ENCODE peak calls at places on chromosomes 12 and 14, in nine cellular contexts. M is fibroblast of pulmonary artery, T is GM13976, R is sigmoid colon, G is ovary, N is astrocyte of the spinal cord, Z is astrocyte of the cerebellum, J is H1, X is choroid plexus epithelial cell. D is an unnamed sample.

GRCh38 chr12:2013527-2014223 is 9.4 kb upstream of the DCP1B start:
- DNase-seq in T (no peak), M (peak), N (no peak), Z (no peak), J (no peak), R (no peak), X (peak), G (peak), D (no peak)

GRCh38 chr12:46459881-46460545 is 87.4 kb upstream of the SLC38A2 start:
- DNase-seq in R (no peak), T (no peak), M (no peak), N (no peak), G (no peak), Z (no peak), J (no peak), X (no peak), D (no peak)

GRCh38 chr14:94547151-94547680 is 14.0 kb upstream of the SERPINA4 start:
- DNase-seq in G (no peak), N (no peak), Z (no peak), J (no peak), R (no peak), T (no peak), X (no peak), M (no peak), D (no peak)

GRCh38 chr14:38366374-38366773 is 110.5 kb upstream of the CLEC14A start:
- DNase-seq in G (no peak), R (no peak), M (peak), T (no peak), J (no peak), X (peak), Z (no peak), N (no peak), D (no peak)

GRCh38 chr12:95829395-95829794 is 29.4 kb upstream of the SNRPF start:
- DNase-seq in T (no peak), G (no peak), R (no peak), Z (no peak), M (no peak), J (no peak), X (peak), N (no peak), D (no peak)

GRCh38 chr12:78183854-78184253 is 353.2 kb downstream of the NAV3 start:
- DNase-seq in J (no peak), X (peak), T (no peak), R (no peak), G (no peak), N (no peak), M (no peak), Z (no peak), D (no peak)

GRCh38 chr12:2003676-2004112 is 563 bp downstream of the DCP1B start:
- DNase-seq in M (no peak), X (peak), J (no peak), N (no peak), R (no peak), Z (peak), T (no peak), G (no peak), D (no peak)

GRCh38 chr14:72515779-72516770 is 377.8 kb downstream of the DPF3 start:
- DNase-seq in R (no peak), T (no peak), M (peak), N (peak), J (no peak), G (no peak), Z (peak), X (peak), D (peak)

GRCh38 chr12:104006929-104007328 is 41.3 kb downstream of the TDG start:
- DNase-seq in G (no peak), X (peak), M (peak), T (no peak), J (no peak), R (no peak), Z (peak), N (peak), D (no peak)

GRCh38 chr12:93892431-93893210 is 215.4 kb downstream of the CRADD start:
- DNase-seq in R (no peak), N (no peak), M (no peak), T (no peak), J (no peak), Z (no peak), X (no peak), G (no peak), D (no peak)

GRCh38 chr14:97445367-97445766 is 648.2 kb downstream of the VRK1 start:
- DNase-seq in X (no peak), R (no peak), M (no peak), T (no peak), G (no peak), J (no peak), Z (no peak), N (no peak), D (no peak)

GRCh38 chr14:89418452-89418851 is 1.4 kb upstream of the FOXN3 start:
- DNase-seq in T (no peak), G (no peak), R (peak), J (no peak), N (no peak), M (no peak), Z (no peak), X (no peak), D (no peak)

GRCh38 chr14:61213116-61213720 is 67.9 kb downstream of the TMEM30B start:
- DNase-seq in J (no peak), N (no peak), M (peak), R (no peak), T (no peak), Z (no peak), X (peak), G (no peak), D (peak)

GRCh38 chr12:46523863-46524770 is 151.5 kb upstream of the SLC38A2 start:
- DNase-seq in N (peak), R (no peak), J (no peak), G (no peak), Z (peak), M (peak), T (no peak), X (peak), D (peak)

GRCh38 chr12:52211716-52212585 is 20.1 kb upstream of the KRT80 start:
- DNase-seq in J (no peak), X (no peak), Z (no peak), R (peak), T (no peak), N (no peak), G (peak), M (no peak), D (no peak)

GRCh38 chr12:115574831-115575230 is 702.7 kb downstream of the MED13L start:
- DNase-seq in T (no peak), N (no peak), M (no peak), G (no peak), J (no peak), R (no peak), Z (no peak), X (no peak), D (no peak)

GRCh38 chr14:93745603-93746273 is 42.5 kb downstream of the PRIMA1 start:
- DNase-seq in R (peak), J (no peak), N (no peak), T (no peak), G (no peak), Z (no peak), M (no peak), X (no peak), D (no peak)

GRCh38 chr12:115468087-115468510 is 784.1 kb upstream of the TBX3 start:
- DNase-seq in Z (no peak), X (peak), R (no peak), J (no peak), T (no peak), N (no peak), G (no peak), M (peak), D (no peak)

GRCh38 chr12:49230176-49230575 is 34.7 kb upstream of the TUBA1C start:
- DNase-seq in Z (no peak), R (no peak), G (no peak), N (no peak), M (no peak), T (no peak), X (no peak), J (no peak), D (no peak)

GRCh38 chr12:111335811-111336210 is 33.1 kb downstream of the PHETA1 start:
- DNase-seq in T (no peak), N (no peak), R (no peak), J (no peak), G (no peak), M (no peak), X (no peak), Z (no peak), D (no peak)

GRCh38 chr14:104820669-104821228 is 19.8 kb downstream of the ZBTB42 start:
- DNase-seq in N (peak), X (peak), R (peak), Z (no peak), J (peak), M (peak), T (no peak), G (peak), D (no peak)

GRCh38 chr14:68807987-68808386 is 15.1 kb upstream of the ZFP36L1 start:
- DNase-seq in Z (no peak), T (peak), M (no peak), G (peak), N (no peak), R (peak), X (no peak), J (no peak), D (no peak)

GRCh38 chr12:1122803-1123202 is 131.8 kb downstream of the ERC1 start:
- DNase-seq in J (no peak), X (peak), M (peak), R (no peak), T (no peak), N (no peak), G (no peak), Z (no peak), D (no peak)

GRCh38 chr12:32906407-32907165 is 10.0 kb upstream of the PKP2 start:
- DNase-seq in Z (no peak), T (peak), R (no peak), M (no peak), J (no peak), G (no peak), X (no peak), N (no peak), D (no peak)

GRCh38 chr12:133046698-133047097 is 9.4 kb downstream of the ZNF84 start:
- DNase-seq in J (no peak), T (no peak), Z (no peak), N (no peak), R (no peak), X (no peak), G (no peak), M (no peak), D (no peak)

GRCh38 chr12:41972196-41972994 is 172.3 kb downstream of the GXYLT1 start:
- DNase-seq in R (no peak), N (no peak), Z (no peak), X (no peak), J (no peak), M (no peak), G (no peak), T (no peak), D (no peak)

GRCh38 chr14:45838597-45838996 is 585.6 kb upstream of the MIS18BP1 start:
- DNase-seq in R (no peak), Z (no peak), X (peak), G (no peak), J (no peak), M (no peak), N (peak), T (peak), D (no peak)
- TF ChIP-seq CTCF in R (no peak), Z (no peak), X (no peak), G (no peak), J (no peak), M (no peak), N (no peak), T (no peak), D (no peak)

GRCh38 chr12:69258655-69259054 is 19.3 kb downstream of the CPSF6 start:
- DNase-seq in X (no peak), N (no peak), T (no peak), Z (no peak), J (no peak), M (no peak), G (no peak), R (peak), D (no peak)

GRCh38 chr12:69252033-69252432 is 12.7 kb downstream of the CPSF6 start:
- DNase-seq in M (no peak), G (no peak), T (no peak), N (no peak), Z (no peak), X (peak), R (no peak), J (no peak), D (no peak)

GRCh38 chr12:69254857-69255256 is 15.5 kb downstream of the CPSF6 start:
- DNase-seq in R (no peak), M (no peak), X (no peak), J (no peak), G (no peak), Z (no peak), T (no peak), N (no peak), D (no peak)

DNA sequence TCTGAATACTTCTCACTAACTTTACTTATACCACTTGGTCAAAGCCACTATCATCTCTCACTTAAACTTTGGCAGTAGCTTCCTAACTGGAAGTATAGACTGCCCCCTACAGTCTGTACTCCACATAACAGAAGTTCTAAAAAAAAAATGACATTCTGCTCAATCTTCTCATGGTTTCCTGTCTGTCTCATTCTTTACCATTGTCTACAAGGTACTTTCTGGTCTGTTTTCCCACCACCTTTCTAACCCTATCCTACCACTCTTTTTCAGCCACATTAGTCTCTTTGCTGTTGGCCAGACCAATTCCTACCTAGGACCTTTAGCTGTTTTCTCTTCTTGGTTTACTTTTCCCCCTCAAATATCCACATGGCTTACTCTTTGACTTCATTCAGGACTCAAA is 14.7 kb downstream of the CPSF6 start:
- DNase-seq in T (peak), N (peak), J (no peak), X (peak), Z (no peak), R (no peak), G (no peak), M (peak), D (no peak)
- TF ChIP-seq CTCF in T (peak), N (peak), J (no peak), X (peak), Z (peak), R (peak), G (no peak), M (peak), D (peak)

GRCh38 chr14:51954657-51955056 is 34.7 kb upstream of the RTRAF start:
- DNase-seq in T (no peak), G (no peak), X (no peak), J (no peak), R (no peak), Z (no peak), N (no peak), M (no peak), D (no peak)
- TF ChIP-seq CTCF in T (no peak), G (no peak), X (no peak), J (no peak), R (no peak), Z (no peak), N (peak), M (no peak), D (no peak)

GRCh38 chr12:74021937-74022336 is 515.7 kb upstream of the ATXN7L3B start:
- DNase-seq in M (peak), N (peak), G (peak), X (peak), J (peak), T (peak), Z (peak), R (no peak), D (peak)
- TF ChIP-seq CTCF in M (peak), N (peak), G (no peak), X (peak), J (peak), T (peak), Z (peak), R (no peak), D (peak)

DNA sequence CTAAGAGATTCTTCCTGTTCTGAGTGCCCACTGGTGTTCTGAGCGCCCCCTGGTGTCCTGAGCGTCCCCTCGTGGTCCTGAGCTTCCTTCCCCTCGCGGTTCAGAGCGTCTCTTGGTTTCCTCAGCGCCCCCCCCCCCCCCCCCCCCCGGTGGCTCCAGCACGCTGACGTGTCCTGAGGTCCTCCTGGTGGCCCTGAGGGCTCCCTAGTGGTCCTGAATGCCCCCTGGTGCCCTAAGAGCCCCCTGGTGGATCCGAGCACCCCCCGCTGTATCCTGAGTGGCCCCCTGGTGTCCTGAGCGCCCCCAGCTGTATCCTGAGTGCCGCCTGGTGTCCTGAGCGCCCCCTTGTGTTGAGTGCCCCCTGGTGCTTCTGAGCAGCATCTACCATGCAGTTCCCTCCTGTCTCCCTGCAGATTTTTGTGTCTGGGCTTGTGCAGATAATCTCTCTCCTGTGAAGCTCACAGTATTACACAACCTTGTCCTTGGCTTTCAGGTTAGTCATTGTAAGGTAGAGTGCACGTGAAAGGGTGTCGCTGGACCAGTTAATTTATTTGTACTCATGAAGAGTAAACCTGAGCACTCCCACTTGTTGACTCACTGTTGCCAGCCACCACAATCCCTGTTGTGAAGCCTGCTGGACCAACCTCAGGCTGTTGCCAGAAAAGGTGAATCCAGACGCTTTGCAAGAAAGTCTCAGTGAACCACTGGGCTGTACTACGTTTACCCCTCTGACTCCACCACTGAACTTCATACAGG is 1168.4 kb downstream of the TMEM121 start:
- DNase-seq in M (no peak), T (peak), N (no peak), G (no peak), J (no peak), Z (no peak), X (no peak), R (no peak), D (no peak)
- TF ChIP-seq CTCF in M (no peak), T (peak), N (no peak), G (no peak), J (no peak), Z (no peak), X (no peak), R (no peak), D (no peak)

GRCh38 chr12:47818701-47819543 is 781 bp downstream of the HDAC7 start:
- DNase-seq in Z (no peak), G (peak), J (peak), T (peak), X (no peak), N (no peak), R (peak), M (peak), D (no peak)
- TF ChIP-seq CTCF in Z (peak), G (no peak), J (no peak), T (peak), X (peak), N (peak), R (no peak), M (peak), D (peak)

GRCh38 chr12:57765003-57765697 is 1.7 kb downstream of the CYP27B1 start:
- DNase-seq in J (peak), G (no peak), Z (no peak), T (peak), R (no peak), M (peak), N (no peak), X (peak), D (no peak)
- TF ChIP-seq CTCF in J (no peak), G (no peak), Z (peak), T (peak), R (no peak), M (peak), N (peak), X (peak), D (peak)